ENCODE peak calls at places on chromosomes 16 and 17, in ten cellular contexts. I is naive thymus-derived CD4-positive, alpha-beta T cell; S is substantia nigra; T is thyroid gland; Y is prostate gland; B is cardiac muscle cell; K is MM.1S; W is HL-60; E is CD8-positive, alpha-beta T cell; Z is HCT116. L is an unnamed sample.

GRCh38 chr17:83056583-83057396 is 22.6 kb upstream of the METRNL start:
- DNase-seq in I (no peak), S (no peak), T (no peak), Y (no peak), B (no peak), K (no peak), W (no peak), E (no peak), Z (no peak), L (no peak)

GRCh38 chr17:28482551-28483199 is 9.2 kb downstream of the SLC13A2 start:
- DNase-seq in I (no peak), S (no peak), T (peak; percentile 32), Y (no peak), B (no peak), K (no peak), W (no peak), E (no peak), Z (no peak), L (no peak)

GRCh38 chr16:67435758-67436164 is 4.8 kb downstream of the HSD11B2 start:
- DNase-seq in I (no peak), S (no peak), T (no peak), Y (no peak), B (no peak), K (no peak), W (no peak), E (no peak), Z (no peak), L (no peak)

GRCh38 chr17:66602659-66603363 is 232.1 kb upstream of the CACNG5 start:
- DNase-seq in I (no peak), S (peak; percentile 5), T (no peak), Y (no peak), B (peak; percentile 76), K (no peak), W (no peak), E (no peak), Z (no peak), L (peak; percentile 10)

GRCh38 chr16:86892509-86892908 is 314.2 kb downstream of the FOXL1 start:
- DNase-seq in I (no peak), S (no peak), T (no peak), Y (no peak), B (peak; percentile 17), K (no peak), W (no peak), E (no peak), Z (no peak), L (no peak)

GRCh38 chr16:58843675-58844074 is 109.6 kb upstream of the GOT2 start:
- DNase-seq in I (no peak), S (no peak), T (no peak), Y (no peak), B (peak; percentile 9), K (peak; percentile 23), W (peak; percentile 11), E (no peak), Z (peak; percentile 3), L (no peak)

GRCh38 chr16:48498761-48499600 is 111.0 kb downstream of the N4BP1 start:
- DNase-seq in I (no peak), S (no peak), T (peak; percentile 23), Y (peak; percentile 32), B (peak; percentile 95), K (no peak), W (peak; percentile 21), E (no peak), Z (no peak), L (no peak)

GRCh38 chr17:28738680-28739384 is 5.0 kb upstream of the TRAF4 start:
- DNase-seq in I (peak; percentile 13), S (no peak), T (no peak), Y (no peak), B (no peak), K (peak; percentile 40), W (no peak), E (peak; percentile 53), Z (no peak), L (peak; percentile 62)

GRCh38 chr17:10699861-10700260 is 2.5 kb downstream of the ADPRM start:
- DNase-seq in I (peak; percentile 79), S (no peak), T (no peak), Y (no peak), B (peak; percentile 81), K (no peak), W (peak; percentile 1), E (no peak), Z (no peak), L (no peak)

GRCh38 chr16:84526794-84527485 is 22.5 kb upstream of the MEAK7 start:
- DNase-seq in I (no peak), S (no peak), T (no peak), Y (peak; percentile 54), B (peak; percentile 55), K (no peak), W (no peak), E (no peak), Z (no peak), L (peak; percentile 40)

DNA sequence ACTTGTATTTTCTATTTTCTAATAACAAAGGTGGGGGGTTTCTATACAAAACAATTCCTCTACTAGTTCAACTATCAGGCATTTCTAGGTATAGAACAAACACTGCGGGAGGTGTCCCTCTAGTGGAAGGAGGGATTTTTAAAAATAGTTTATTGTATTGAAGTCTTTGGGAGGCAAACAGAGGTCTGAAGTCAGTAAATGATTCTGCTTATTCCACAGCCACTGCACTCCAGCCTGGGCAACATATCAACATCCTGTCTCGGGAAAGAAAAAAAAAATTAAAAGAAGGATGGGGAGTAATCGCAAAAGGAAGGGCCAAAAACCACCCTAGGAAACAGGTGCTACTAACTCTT is 648 bp upstream of the ERCC4 start:
- DNase-seq in I (peak; percentile 47), S (no peak), T (no peak), Y (peak; percentile 25), B (peak; percentile 69), K (peak; percentile 66), W (no peak), E (peak; percentile 9), Z (peak; percentile 51), L (no peak)
- H3K27ac ChIP-seq in I (peak overlapping the region; percentile 49), S (peak overlapping the region; percentile 88), T (peak overlapping the region; percentile 49), Y (no peak overlapping the region), B (no peak overlapping the region), K (peak overlapping the region; percentile 5), W (peak overlapping the region; percentile 59), E (peak overlapping the region; percentile 3), Z (peak overlapping the region; percentile 51), L (peak overlapping the region; percentile 21)

GRCh38 chr16:23149993-23150364 is 727 bp upstream of the USP31 start:
- DNase-seq in I (no peak), S (no peak), T (no peak), Y (no peak), B (no peak), K (no peak), W (no peak), E (no peak), Z (no peak), L (no peak)

GRCh38 chr16:23147666-23148065 is 1.6 kb downstream of the USP31 start:
- DNase-seq in I (no peak), S (no peak), T (no peak), Y (no peak), B (no peak), K (no peak), W (no peak), E (no peak), Z (no peak), L (no peak)

GRCh38 chr16:23148166-23148512 is 1.1 kb downstream of the USP31 start:
- DNase-seq in I (no peak), S (no peak), T (no peak), Y (no peak), B (no peak), K (no peak), W (peak; percentile 5), E (no peak), Z (no peak), L (no peak)

GRCh38 chr16:23148513-23149266 is 562 bp downstream of the USP31 start:
- DNase-seq in I (peak; percentile 52), S (peak; percentile 29), T (peak; percentile 82), Y (peak; percentile 66), B (peak; percentile 62), K (peak; percentile 41), W (peak; percentile 47), E (peak; percentile 53), Z (no peak), L (peak; percentile 77)

DNA sequence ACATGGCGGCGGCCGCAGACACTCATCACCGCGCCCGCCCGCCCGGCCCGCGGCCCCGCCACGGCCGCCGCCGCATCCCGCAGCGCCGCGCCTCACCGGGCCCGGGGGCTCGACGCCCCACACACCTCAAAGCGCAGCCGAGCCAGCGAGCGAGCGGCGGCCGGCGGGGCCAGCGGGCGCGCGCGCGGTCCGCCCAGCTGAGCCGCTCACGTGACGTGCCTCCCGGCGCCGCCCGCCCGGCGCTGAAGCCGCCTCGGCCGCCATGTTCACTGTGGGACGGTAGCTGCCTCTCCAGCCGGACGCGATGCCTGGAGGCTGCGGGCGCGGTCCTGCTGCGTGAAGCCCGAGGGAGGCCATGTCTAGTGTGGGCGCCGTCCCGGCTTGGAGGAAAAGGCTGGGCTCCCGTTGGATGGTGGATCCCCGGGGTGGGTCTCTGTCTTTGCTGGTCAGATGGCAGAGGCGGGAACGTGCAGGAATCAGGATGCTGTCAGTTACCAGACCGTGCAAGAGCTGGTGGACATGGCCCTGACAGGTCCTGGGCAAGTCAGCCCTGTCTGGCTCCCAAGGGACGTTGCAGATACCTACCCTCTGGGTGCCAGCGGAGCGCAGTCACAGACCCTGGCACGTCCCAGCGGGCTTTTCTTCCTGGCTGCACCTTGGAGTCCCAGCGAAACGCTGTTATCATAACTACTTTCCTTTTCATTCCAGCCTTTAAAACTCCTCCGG is at the start of gene USP31:
- DNase-seq in I (peak; percentile 85), S (peak; percentile 94), T (peak; percentile 95), Y (peak; percentile 97), B (peak; percentile 98), K (peak; percentile 95), W (peak; percentile 95), E (peak; percentile 87), Z (peak; percentile 86), L (peak; percentile 98)
- H3K27ac ChIP-seq in I (peak within 1 kb of the TSS; percentile 53), S (peak within 1 kb of the TSS; percentile 81), T (peak within 1 kb of the TSS; percentile 69), Y (peak within 1 kb of the TSS; percentile 86), B (no peak within 1 kb of the TSS), K (no peak within 1 kb of the TSS), W (peak within 1 kb of the TSS; percentile 35), E (peak within 1 kb of the TSS; percentile 37), Z (peak within 1 kb of the TSS; percentile 80), L (no peak within 1 kb of the TSS)

GRCh38 chr16:7745321-7745720 is 412.7 kb downstream of the RBFOX1 start:
- DNase-seq in I (no peak), S (peak; percentile 26), T (no peak), Y (no peak), B (no peak), K (no peak), W (no peak), E (no peak), Z (no peak), L (no peak)
- H3K27ac ChIP-seq in I (no peak overlapping the region), S (no peak overlapping the region), T (no peak overlapping the region), Y (no peak overlapping the region), B (no peak overlapping the region), K (no peak overlapping the region), W (no peak overlapping the region), E (no peak overlapping the region), Z (no peak overlapping the region), L (no peak overlapping the region)

DNA sequence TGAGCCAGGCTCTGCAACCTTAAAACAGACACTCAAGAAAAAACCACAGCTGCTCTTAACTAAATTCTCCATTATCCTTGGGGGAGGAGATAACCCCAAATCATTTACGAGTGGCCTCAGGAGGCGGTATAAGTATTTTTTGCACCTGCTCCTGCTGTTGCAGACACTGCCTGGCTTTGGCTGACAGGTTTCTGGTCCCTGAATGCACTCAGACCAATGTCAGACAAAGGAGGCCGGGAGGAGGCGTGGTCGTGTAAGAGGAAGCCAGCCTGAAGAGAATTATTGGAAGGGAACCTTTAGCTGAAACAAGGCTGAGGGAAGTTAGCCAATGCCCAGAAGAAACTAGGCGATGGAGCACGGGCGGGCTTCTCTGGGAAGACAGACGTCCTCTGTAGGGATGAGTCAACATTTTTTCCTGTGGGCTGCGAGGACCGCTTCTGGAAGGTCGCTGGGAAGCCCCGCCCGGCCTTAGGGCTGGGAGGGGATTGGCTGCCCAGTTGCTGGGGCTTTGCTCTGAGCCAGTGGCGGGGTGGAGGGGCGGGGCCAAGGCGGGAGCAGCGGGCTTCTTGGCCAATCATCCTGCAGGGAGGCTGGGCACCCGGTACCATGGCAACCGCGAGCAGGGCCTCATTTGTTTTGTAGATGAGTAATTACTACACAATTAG is 82.3 kb downstream of the CCDC182 start:
- DNase-seq in I (no peak), S (peak; percentile 99), T (peak; percentile 92), Y (peak; percentile 76), B (peak; percentile 99), K (no peak), W (peak; percentile 87), E (peak; percentile 27), Z (peak; percentile 89), L (peak; percentile 95)
- H3K27ac ChIP-seq in I (no peak overlapping the region), S (peak overlapping the region; percentile 92), T (peak overlapping the region; percentile 69), Y (peak overlapping the region; percentile 61), B (peak overlapping the region; percentile 25), K (no peak overlapping the region), W (peak overlapping the region; percentile 49), E (no peak overlapping the region), Z (peak overlapping the region; percentile 50), L (peak overlapping the region; percentile 32)